ENCODE peak calls at places on chromosomes 13 and 19, in eight cellular contexts. L, T, W, I, U, V, S and O are unnamed samples.

GRCh38 chr19:4139614-4140236 is 13.7 kb upstream of the CREB3L3 start:
- DNase-seq in L (peak), T (peak), W (peak), I (peak), U (peak), V (peak), S (no peak), O (no peak)

GRCh38 chr19:41546386-41546789 is 29.6 kb upstream of the CEACAM21 start:
- DNase-seq in L (no peak), T (no peak), W (no peak), I (no peak), U (no peak), V (no peak), S (no peak), O (no peak)

GRCh38 chr13:52447354-52447753 is 3.1 kb downstream of the VPS36 start:
- DNase-seq in L (peak), T (no peak), W (no peak), I (no peak), U (no peak), V (no peak), S (no peak), O (no peak)

GRCh38 chr19:13984186-13984585 is 21.9 kb downstream of the RFX1 start:
- DNase-seq in L (no peak), T (no peak), W (no peak), I (no peak), U (no peak), V (no peak), S (no peak), O (no peak)

GRCh38 chr13:66508153-66508909 is 721.8 kb downstream of the PCDH9 start:
- DNase-seq in L (peak), T (no peak), W (no peak), I (no peak), U (peak), V (no peak), S (no peak), O (no peak)

GRCh38 chr13:45113809-45114208 is 6.5 kb upstream of the GTF2F2 start:
- DNase-seq in L (no peak), T (no peak), W (no peak), I (no peak), U (no peak), V (no peak), S (no peak), O (no peak)

GRCh38 chr13:106104281-106104901 is 431.1 kb downstream of the EFNB2 start:
- DNase-seq in L (peak), T (peak), W (no peak), I (no peak), U (peak), V (no peak), S (peak), O (peak)

GRCh38 chr19:51572415-51572814 is 1.3 kb downstream of the ZNF175 start:
- DNase-seq in L (peak), T (no peak), W (no peak), I (no peak), U (peak), V (no peak), S (no peak), O (no peak)

GRCh38 chr19:33143897-33144405 is 12.0 kb downstream of the WDR88 start:
- DNase-seq in L (peak), T (peak), W (peak), I (peak), U (peak), V (peak), S (peak), O (no peak)

GRCh38 chr13:91349992-91350911 is 2.8 kb downstream of the MIR17HG start:
- DNase-seq in L (no peak), T (no peak), W (no peak), I (no peak), U (no peak), V (no peak), S (no peak), O (no peak)